ENCODE peak calls at places on chromosomes 6 and 20, in five cellular contexts. A is cardiac muscle cell, O is neural progenitor cell, Q is fibroblast of mammary gland, S is psoas muscle. I is an unnamed sample.

GRCh38 chr20:6718660-6719059 is 48.8 kb upstream of the BMP2 start:
- DNase-seq in A (no peak), O (no peak), Q (no peak), S (no peak), I (no peak)

GRCh38 chr6:110357696-110358535 is at the start of gene METTL24:
- DNase-seq in A (peak), O (peak), Q (no peak), S (peak), I (no peak)

GRCh38 chr20:57655812-57656161 is 35.6 kb upstream of the ZBP1 start:
- DNase-seq in A (no peak), O (no peak), Q (no peak), S (no peak), I (no peak)

GRCh38 chr6:121867095-121867494 is 431.6 kb downstream of the GJA1 start:
- DNase-seq in A (no peak), O (no peak), Q (no peak), S (no peak), I (no peak)

GRCh38 chr20:32329817-32330554 is 28.1 kb upstream of the ASXL1 start:
- DNase-seq in A (no peak), O (no peak), Q (no peak), S (no peak), I (no peak)

GRCh38 chr6:141413196-141413595 is 719.5 kb upstream of the GJE1 start:
- DNase-seq in A (peak), O (no peak), Q (no peak), S (no peak), I (no peak)

GRCh38 chr6:30759575-30760239 is 15.4 kb upstream of the IER3 start:
- DNase-seq in A (peak), O (peak), Q (peak), S (no peak), I (peak)

GRCh38 chr20:61259741-61260140 is 7.7 kb downstream of the CDH4 start:
- DNase-seq in A (no peak), O (no peak), Q (no peak), S (no peak), I (no peak)

GRCh38 chr20:59157961-59158541 is 5.6 kb upstream of the ZNF831 start:
- DNase-seq in A (no peak), O (peak), Q (no peak), S (no peak), I (no peak)

GRCh38 chr20:1800180-1800579 is 95.0 kb upstream of the SIRPA start:
- DNase-seq in A (no peak), O (no peak), Q (no peak), S (no peak), I (no peak)

GRCh38 chr6:169289671-169290408 is 36.2 kb upstream of the THBS2 start:
- DNase-seq in A (no peak), O (no peak), Q (peak), S (peak), I (peak)

GRCh38 chr20:37344506-37345338 is 1.2 kb upstream of the SRC start:
- DNase-seq in A (no peak), O (no peak), Q (no peak), S (no peak), I (no peak)

GRCh38 chr6:137917518-137917917 is 50.5 kb downstream of the TNFAIP3 start:
- DNase-seq in A (no peak), O (no peak), Q (no peak), S (no peak), I (no peak)

GRCh38 chr6:38160831-38161230 is 341.3 kb downstream of the ZFAND3 start:
- DNase-seq in A (no peak), O (no peak), Q (no peak), S (no peak), I (no peak)

GRCh38 chr6:38157905-38158304 is 338.4 kb downstream of the ZFAND3 start:
- DNase-seq in A (no peak), O (no peak), Q (no peak), S (no peak), I (no peak)

GRCh38 chr6:38161331-38161730 is 341.8 kb downstream of the ZFAND3 start:
- DNase-seq in A (no peak), O (no peak), Q (no peak), S (no peak), I (no peak)

GRCh38 chr6:38156818-38157565 is 337.5 kb downstream of the ZFAND3 start:
- DNase-seq in A (no peak), O (no peak), Q (no peak), S (no peak), I (no peak)

DNA sequence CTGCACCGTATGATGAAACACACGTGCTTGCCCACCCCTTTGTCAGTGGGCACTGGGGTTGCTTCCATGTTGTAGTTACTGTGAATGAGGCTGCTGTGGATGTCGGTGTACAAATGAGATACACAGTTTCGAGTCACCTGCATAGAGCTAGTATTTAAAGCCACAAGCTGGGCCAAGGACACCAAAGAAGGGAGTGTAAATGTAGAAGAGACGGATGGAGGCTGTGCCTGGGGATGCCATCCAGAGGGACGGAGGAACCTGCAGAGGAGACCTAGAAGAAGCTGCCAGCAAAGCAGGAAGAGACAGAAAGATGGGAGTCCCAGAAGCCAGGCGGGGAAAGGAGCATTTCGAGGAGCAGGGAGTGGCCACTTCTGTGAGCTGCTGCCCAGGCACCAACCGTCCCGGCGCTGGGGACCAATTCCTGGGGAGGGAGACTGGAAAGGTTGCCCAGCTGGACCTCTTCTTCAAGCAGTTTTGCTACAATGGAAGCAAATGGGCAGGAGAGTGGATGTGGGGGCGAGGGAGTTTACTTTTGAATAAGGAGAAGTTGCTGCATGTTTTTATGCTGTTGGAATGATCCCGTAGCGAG is 339.3 kb downstream of the ZFAND3 start:
- DNase-seq in A (no peak), O (no peak), Q (no peak), S (no peak), I (no peak)
- TF ChIP-seq CTCF in A (no peak), O (no peak), Q (no peak), S (no peak), I (no peak)

GRCh38 chr6:15242503-15242902 is 3.4 kb upstream of the JARID2 start:
- DNase-seq in A (no peak), O (no peak), Q (no peak), S (no peak), I (no peak)

GRCh38 chr6:15243994-15244604 is 1.8 kb upstream of the JARID2 start:
- DNase-seq in A (no peak), O (peak), Q (no peak), S (no peak), I (no peak)

GRCh38 chr6:15244605-15245360 is 1.1 kb upstream of the JARID2 start:
- DNase-seq in A (peak), O (peak), Q (peak), S (peak), I (peak)

GRCh38 chr6:15245361-15246216 is at the start of gene JARID2:
- DNase-seq in A (peak), O (peak), Q (peak), S (peak), I (peak)

DNA sequence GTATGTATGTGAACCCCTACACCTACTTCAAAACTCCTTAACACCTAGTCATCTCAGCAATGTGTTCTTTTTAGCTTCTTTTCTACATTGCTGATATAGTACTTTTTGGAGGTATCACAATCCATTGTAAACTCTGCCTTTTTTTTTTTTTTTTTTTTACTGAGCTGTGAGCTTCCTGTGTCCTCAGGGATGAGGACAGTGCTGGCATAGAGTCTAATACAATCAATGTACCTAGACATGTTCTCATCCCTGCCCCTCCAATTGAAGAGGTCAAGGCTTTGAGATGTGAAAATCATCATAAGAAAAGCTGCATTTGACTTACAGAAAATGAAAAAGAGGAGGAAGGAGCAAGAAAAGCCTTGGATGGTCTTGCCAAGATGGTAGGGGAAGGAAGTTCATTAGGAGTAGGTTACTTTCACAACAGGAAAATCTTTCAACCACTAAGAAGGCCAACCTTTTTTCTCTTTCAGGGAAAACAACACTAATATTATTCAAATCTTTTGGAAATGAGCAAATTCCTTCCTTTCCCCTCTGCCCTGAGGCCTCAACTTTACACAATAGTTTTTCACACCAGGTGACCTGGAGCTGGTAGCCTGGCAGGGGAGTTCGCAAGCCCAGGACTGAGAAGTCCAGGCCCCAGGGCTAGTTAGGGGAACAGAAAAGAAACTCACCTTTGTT is 2.8 kb upstream of the JARID2 start:
- DNase-seq in A (no peak), O (peak), Q (no peak), S (no peak), I (no peak)
- H3K4me3 ChIP-seq in A (no peak), O (peak), Q (no peak), S (no peak), I (no peak)

GRCh38 chr6:124793406-124793805 is 168.8 kb upstream of the RNF217 start:
- DNase-seq in A (no peak), O (no peak), Q (no peak), S (no peak), I (no peak)
- TF ChIP-seq CTCF in A (no peak), O (no peak), Q (no peak), S (no peak), I (no peak)

GRCh38 chr6:1608976-1609661 is 596 bp upstream of the FOXC1 start:
- DNase-seq in A (peak), O (peak), Q (no peak), S (peak), I (peak)
- H3K4me3 ChIP-seq in A (peak), O (peak), Q (peak), S (peak), I (peak)

GRCh38 chr6:34150766-34151165 is 4.9 kb upstream of the GRM4 start:
- DNase-seq in A (no peak), O (peak), Q (no peak), S (no peak), I (no peak)

GRCh38 chr6:34149831-34150400 is 4.0 kb upstream of the GRM4 start:
- DNase-seq in A (no peak), O (peak), Q (no peak), S (no peak), I (no peak)

GRCh38 chr6:34152042-34152524 is 6.2 kb upstream of the GRM4 start:
- DNase-seq in A (no peak), O (no peak), Q (no peak), S (no peak), I (no peak)

GRCh38 chr6:34152806-34153565 is 7.1 kb upstream of the GRM4 start:
- DNase-seq in A (no peak), O (no peak), Q (no peak), S (no peak), I (no peak)

DNA sequence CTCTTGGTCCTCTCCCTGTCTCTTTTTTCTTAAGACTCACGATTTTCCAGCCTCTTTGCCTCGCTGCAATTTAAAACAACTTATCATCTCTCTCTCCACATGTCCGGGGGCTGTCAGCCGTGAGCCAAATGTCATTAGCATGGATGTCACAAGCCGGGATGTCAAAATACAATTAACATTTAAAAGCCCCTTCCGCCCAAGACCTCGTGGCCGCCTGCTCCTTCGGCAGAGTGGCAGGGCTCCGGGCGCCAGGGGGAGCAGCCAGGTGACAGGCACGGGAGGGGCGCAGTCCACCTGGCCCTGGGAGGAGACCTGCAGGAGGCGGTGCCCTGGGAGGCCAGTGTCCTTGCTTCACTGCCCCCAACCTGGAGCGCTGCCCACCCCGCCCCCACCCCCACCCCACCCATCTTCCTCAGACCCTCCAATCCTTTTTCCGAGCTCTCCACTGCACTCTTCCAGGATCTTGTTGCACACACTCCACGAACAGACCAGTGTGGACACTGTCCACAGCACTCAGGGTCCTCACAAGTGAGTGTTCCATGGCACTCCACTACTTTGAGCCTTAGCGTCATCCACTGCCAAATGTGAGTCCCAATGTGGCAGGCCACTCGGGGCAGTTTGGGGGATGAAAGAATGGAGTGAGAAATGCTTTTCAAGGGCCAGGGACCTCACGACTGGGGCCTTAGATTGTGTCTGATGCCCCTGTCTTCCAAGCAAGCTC is 5.6 kb upstream of the GRM4 start:
- DNase-seq in A (no peak), O (peak), Q (no peak), S (no peak), I (no peak)
- TF ChIP-seq CTCF in A (no peak), O (peak), Q (no peak), S (no peak), I (no peak)

DNA sequence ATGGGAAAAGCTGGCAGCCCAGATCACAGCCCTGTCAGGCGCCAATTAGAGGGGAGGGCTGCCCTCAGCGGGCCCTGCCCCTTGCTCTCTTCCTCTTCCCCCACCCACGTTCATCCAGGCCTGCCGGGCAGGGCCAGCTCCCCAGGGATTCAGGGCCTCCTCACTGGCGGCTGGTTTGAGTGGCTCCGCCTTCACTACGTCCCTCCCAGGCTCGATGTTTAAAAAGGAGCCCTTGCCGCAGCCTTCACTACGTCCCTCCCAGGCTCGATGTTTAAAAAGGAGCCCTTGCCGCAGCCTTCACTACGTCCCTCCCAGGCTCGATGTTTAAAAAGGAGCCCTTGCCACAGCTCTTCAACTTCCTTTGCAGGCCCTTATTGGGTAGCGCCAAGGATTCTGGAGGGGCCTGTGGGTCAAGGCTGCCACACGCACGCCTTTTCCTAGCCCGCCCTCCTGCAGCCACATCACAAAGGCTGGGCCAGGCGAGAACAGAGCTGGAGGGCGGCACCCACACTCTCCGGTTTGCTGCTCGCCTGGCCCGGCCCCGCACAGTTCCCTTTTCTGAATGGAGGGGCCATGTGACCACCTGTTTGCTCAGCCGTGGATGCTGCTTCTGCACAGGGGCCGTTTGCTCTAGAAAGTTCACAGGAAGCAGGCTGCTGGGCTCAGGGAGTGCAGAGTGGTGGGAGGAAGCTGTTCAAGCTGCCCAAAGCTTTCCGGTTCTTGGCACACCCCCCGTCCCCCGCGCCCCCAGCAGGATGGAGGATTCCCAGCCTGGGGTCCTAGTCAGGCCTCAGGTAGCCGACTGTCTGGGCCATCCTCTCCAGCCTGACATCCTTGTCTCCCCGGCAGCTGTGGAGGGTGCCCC is 1.6 kb downstream of the SLC17A9 start:
- DNase-seq in A (peak), O (peak), Q (peak), S (peak), I (peak)
- H3K4me3 ChIP-seq in A (no peak), O (peak), Q (peak), S (peak), I (no peak)

DNA sequence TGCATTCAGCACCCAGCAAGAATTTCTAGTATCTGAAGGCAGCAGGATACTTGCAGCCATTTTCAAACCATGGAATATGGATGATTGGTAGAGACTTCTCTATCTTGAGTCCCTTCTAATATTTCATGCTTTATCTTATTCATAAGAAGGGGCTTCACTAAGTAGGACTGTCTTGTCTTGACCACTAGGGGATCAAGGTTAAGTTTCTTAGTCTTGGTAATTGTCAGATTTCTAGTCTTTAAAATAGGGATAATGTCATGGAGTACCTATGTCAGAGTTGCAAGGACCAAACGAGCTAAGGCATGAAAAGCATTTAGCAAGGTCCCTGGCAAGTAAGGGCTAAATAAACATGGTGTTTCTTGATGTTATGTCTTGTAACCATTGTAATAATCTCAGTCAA is 68.5 kb upstream of the ESR1 start:
- DNase-seq in A (no peak), O (no peak), Q (no peak), S (no peak), I (no peak)
- TF ChIP-seq CTCF in A (no peak), O (no peak), Q (no peak), S (peak), I (peak)

GRCh38 chr6:134293659-134294161 is 24.2 kb downstream of the SGK1 start:
- DNase-seq in A (no peak), O (no peak), Q (no peak), S (no peak), I (no peak)

GRCh38 chr6:134288538-134289203 is 29.2 kb downstream of the SGK1 start:
- DNase-seq in A (no peak), O (no peak), Q (peak), S (no peak), I (peak)

GRCh38 chr6:134287863-134288537 is 29.9 kb downstream of the SGK1 start:
- DNase-seq in A (no peak), O (no peak), Q (peak), S (no peak), I (no peak)

GRCh38 chr6:134291156-134291555 is 26.8 kb downstream of the SGK1 start:
- DNase-seq in A (no peak), O (no peak), Q (no peak), S (no peak), I (no peak)

GRCh38 chr6:134289204-134289575 is 28.7 kb downstream of the SGK1 start:
- DNase-seq in A (no peak), O (no peak), Q (peak), S (no peak), I (no peak)
- H3K4me3 ChIP-seq in A (no peak), O (no peak), Q (no peak), S (no peak), I (no peak)

GRCh38 chr6:157688960-157689599 is 134.0 kb upstream of the SNX9 start:
- DNase-seq in A (no peak), O (peak), Q (no peak), S (no peak), I (no peak)
- TF ChIP-seq CTCF in A (peak), O (peak), Q (peak), S (peak), I (no peak)

I was measured in astrocyte of the spinal cord.